ENCODE peak calls at places on chromosome 9, in seven cellular contexts. F is globus pallidus; H is pancreas; C is stomach; Z is B cell; Y is naive thymus-derived CD4-positive, alpha-beta T cell; A is Calu3. I is an unnamed sample.
A peak's percentile ranks its signal among the peaks of the same experiment; 100 is the strongest.

GRCh38 chr9:108953983-108954574 is 19.9 kb downstream of the ABITRAM start:
- DNase-seq in F (peak; percentile 67), H (no peak), C (no peak), Z (peak; percentile 48), Y (peak; percentile 31), A (no peak), I (no peak)

GRCh38 chr9:90727498-90727897 is 74.1 kb upstream of the SYK start:
- DNase-seq in F (no peak), H (no peak), C (no peak), Z (no peak), Y (no peak), A (peak; percentile 24), I (no peak)

GRCh38 chr9:129898205-129898604 is 62.9 kb downstream of the USP20 start:
- DNase-seq in F (no peak), H (no peak), C (no peak), Z (no peak), Y (no peak), A (no peak), I (no peak)

GRCh38 chr9:22307013-22307711 is 139.5 kb upstream of the DMRTA1 start:
- DNase-seq in F (peak; percentile 15), H (no peak), C (peak; percentile 29), Z (peak; percentile 10), Y (no peak), A (peak; percentile 55), I (peak; percentile 30)

GRCh38 chr9:133713211-133713959 is 24.8 kb downstream of the SARDH start:
- DNase-seq in F (no peak), H (peak; percentile 56), C (no peak), Z (no peak), Y (no peak), A (no peak), I (no peak)

GRCh38 chr9:135498381-135499126 is 1.9 kb upstream of the MRPS2 start:
- DNase-seq in F (no peak), H (peak; percentile 62), C (no peak), Z (no peak), Y (no peak), A (no peak), I (no peak)

GRCh38 chr9:126329476-126330275 is 3.0 kb downstream of the MVB12B start:
- DNase-seq in F (no peak), H (no peak), C (no peak), Z (no peak), Y (no peak), A (no peak), I (no peak)

GRCh38 chr9:133862585-133863041 is 124.5 kb upstream of the SARDH start:
- DNase-seq in F (peak; percentile 54), H (no peak), C (peak; percentile 30), Z (no peak), Y (no peak), A (no peak), I (no peak)

GRCh38 chr9:112005939-112006338 is 109.3 kb downstream of the UGCG start:
- DNase-seq in F (no peak), H (no peak), C (no peak), Z (no peak), Y (no peak), A (no peak), I (no peak)

GRCh38 chr9:4024281-4024680 is 275.6 kb downstream of the GLIS3 start:
- DNase-seq in F (no peak), H (no peak), C (no peak), Z (no peak), Y (no peak), A (no peak), I (no peak)

GRCh38 chr9:128225770-128226753 is 22.9 kb downstream of the DNM1 start:
- DNase-seq in F (no peak), H (no peak), C (no peak), Z (no peak), Y (no peak), A (no peak), I (no peak)

GRCh38 chr9:22040760-22041159 is 31.7 kb upstream of the CDKN2B start:
- DNase-seq in F (no peak), H (no peak), C (no peak), Z (no peak), Y (no peak), A (no peak), I (no peak)

GRCh38 chr9:21096172-21096900 is 18.6 kb upstream of the IFNB1 start:
- DNase-seq in F (peak; percentile 42), H (no peak), C (no peak), Z (peak; percentile 40), Y (peak; percentile 53), A (peak; percentile 7), I (no peak)

GRCh38 chr9:77450093-77450475 is 198.0 kb downstream of the GNA14 start:
- DNase-seq in F (no peak), H (no peak), C (no peak), Z (no peak), Y (no peak), A (no peak), I (no peak)

GRCh38 chr9:121694001-121694400 is 42.6 kb downstream of the DAB2IP start:
- DNase-seq in F (no peak), H (peak; percentile 40), C (no peak), Z (no peak), Y (no peak), A (no peak), I (no peak)

GRCh38 chr9:98175762-98176161 is 16.7 kb downstream of the CORO2A start:
- DNase-seq in F (no peak), H (no peak), C (no peak), Z (no peak), Y (no peak), A (no peak), I (no peak)

GRCh38 chr9:113906411-113907110 is 30.5 kb downstream of the ZNF618 start:
- DNase-seq in F (no peak), H (no peak), C (no peak), Z (no peak), Y (no peak), A (no peak), I (no peak)

GRCh38 chr9:136981588-136982231 is 1.1 kb upstream of the LCNL1 start:
- DNase-seq in F (peak; percentile 87), H (peak; percentile 60), C (no peak), Z (no peak), Y (no peak), A (no peak), I (no peak)

GRCh38 chr9:125634040-125634717 is 72.8 kb downstream of the MAPKAP1 start:
- DNase-seq in F (no peak), H (no peak), C (no peak), Z (peak; percentile 49), Y (no peak), A (no peak), I (no peak)

GRCh38 chr9:136726631-136727191 is 14.3 kb downstream of the DIPK1B start:
- DNase-seq in F (no peak), H (peak; percentile 74), C (no peak), Z (peak; percentile 67), Y (peak; percentile 24), A (no peak), I (no peak)